ENCODE peak calls at places on chromosome 1, in eight cellular contexts. F is fibroblast of lung; V is ovary; R is heart right ventricle; Y is HepG2; O is IMR-90; P is GM23248; L is CD8-positive, alpha-beta memory T cell. T is an unnamed sample.

GRCh38 chr1:213127074-213127473 is 76.0 kb downstream of the RPS6KC1 start:
- DNase-seq in F (no peak), V (no peak), R (no peak), Y (no peak), O (peak; percentile 8), P (peak; percentile 54), L (no peak), T (no peak)

GRCh38 chr1:152347116-152347728 is 12.6 kb downstream of the FLG2 start:
- DNase-seq in F (peak; percentile 53), V (no peak), R (peak; percentile 41), Y (peak; percentile 50), O (peak; percentile 52), P (peak; percentile 61), L (peak; percentile 37), T (no peak)

GRCh38 chr1:50893466-50893865 is 66.6 kb downstream of the FAF1 start:
- DNase-seq in F (no peak), V (no peak), R (no peak), Y (no peak), O (no peak), P (no peak), L (no peak), T (no peak)

GRCh38 chr1:161198206-161198876 is 513 bp downstream of the ADAMTS4 start:
- DNase-seq in F (peak; percentile 44), V (peak; percentile 74), R (no peak), Y (peak; percentile 56), O (no peak), P (peak; percentile 75), L (no peak), T (no peak)

GRCh38 chr1:7857000-7857399 is 4.1 kb upstream of the UTS2 start:
- DNase-seq in F (no peak), V (no peak), R (no peak), Y (no peak), O (no peak), P (no peak), L (no peak), T (no peak)

GRCh38 chr1:46587072-46587471 is 17.0 kb downstream of the MKNK1 start:
- DNase-seq in F (no peak), V (no peak), R (peak; percentile 38), Y (no peak), O (no peak), P (no peak), L (no peak), T (no peak)

GRCh38 chr1:240100351-240100750 is 8.7 kb downstream of the FMN2 start:
- DNase-seq in F (no peak), V (no peak), R (no peak), Y (no peak), O (peak; percentile 55), P (peak; percentile 77), L (no peak), T (no peak)

GRCh38 chr1:209176866-209177430 is 406.6 kb upstream of the CAMK1G start:
- DNase-seq in F (no peak), V (no peak), R (no peak), Y (no peak), O (no peak), P (no peak), L (no peak), T (no peak)

GRCh38 chr1:19044975-19045831 is 88.7 kb upstream of the IFFO2 start:
- DNase-seq in F (no peak), V (no peak), R (no peak), Y (no peak), O (peak; percentile 17), P (peak; percentile 41), L (no peak), T (no peak)

GRCh38 chr1:34757386-34757785 is 2.2 kb upstream of the GJB4 start:
- DNase-seq in F (no peak), V (no peak), R (no peak), Y (no peak), O (no peak), P (no peak), L (no peak), T (no peak)

DNA sequence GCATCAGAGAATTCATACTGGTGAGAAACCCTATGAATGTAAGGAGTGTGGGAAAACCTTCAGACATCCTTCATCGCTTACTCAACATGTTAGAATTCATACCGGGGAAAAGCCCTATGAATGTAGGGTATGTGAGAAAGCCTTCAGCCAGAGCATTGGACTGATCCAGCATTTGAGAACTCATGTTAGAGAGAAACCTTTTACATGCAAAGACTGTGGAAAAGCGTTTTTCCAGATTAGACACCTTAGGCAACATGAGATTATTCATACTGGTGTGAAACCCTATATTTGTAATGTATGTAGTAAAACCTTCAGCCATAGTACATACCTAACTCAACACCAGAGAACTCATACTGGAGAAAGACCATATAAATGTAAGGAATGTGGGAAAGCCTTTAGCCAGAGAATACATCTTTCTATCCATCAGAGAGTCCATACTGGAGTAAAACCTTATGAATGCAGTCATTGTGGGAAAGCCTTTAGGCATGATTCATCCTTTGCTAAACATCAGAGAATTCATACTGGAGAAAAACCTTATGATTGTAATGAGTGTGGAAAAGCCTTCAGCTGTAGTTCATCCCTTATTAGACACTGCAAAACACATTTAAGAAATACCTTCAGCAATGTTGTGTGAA is 12.8 kb downstream of the ZFP69B start:
- DNase-seq in F (peak; percentile 16), V (no peak), R (no peak), Y (no peak), O (no peak), P (peak; percentile 31), L (no peak), T (no peak)
- H3K9me3 ChIP-seq in F (peaks cover 3% of the 10 kb centered on the region), V (peaks cover 4% of the 10 kb centered on the region), R (peaks cover 97% of the 10 kb centered on the region), Y (peaks cover 99% of the 10 kb centered on the region), O (peaks cover 82% of the 10 kb centered on the region), P (peaks cover 25% of the 10 kb centered on the region), L (peaks cover 73% of the 10 kb centered on the region), T (peaks cover 90% of the 10 kb centered on the region)

GRCh38 chr1:184664042-184664659 is 90.5 kb downstream of the EDEM3 start:
- DNase-seq in F (peak; percentile 78), V (peak; percentile 85), R (peak; percentile 75), Y (peak; percentile 19), O (peak; percentile 57), P (peak; percentile 84), L (no peak), T (no peak)
- H3K4me3 ChIP-seq in F (peak overlapping the region; percentile 39), V (peak overlapping the region; percentile 21), R (peak overlapping the region; percentile 50), Y (peak overlapping the region; percentile 48), O (peak overlapping the region; percentile 12), P (peak overlapping the region; percentile 63), L (no peak overlapping the region), T (peak overlapping the region; percentile 13)

GRCh38 chr1:206637605-206638004 is 2.3 kb downstream of the DYRK3 start:
- DNase-seq in F (no peak), V (no peak), R (no peak), Y (no peak), O (no peak), P (peak; percentile 23), L (no peak), T (no peak)

GRCh38 chr1:206647224-206647623 is 11.9 kb downstream of the DYRK3 start:
- DNase-seq in F (no peak), V (no peak), R (no peak), Y (no peak), O (no peak), P (no peak), L (no peak), T (no peak)

GRCh38 chr1:206646504-206646903 is 11.2 kb downstream of the DYRK3 start:
- DNase-seq in F (no peak), V (no peak), R (no peak), Y (no peak), O (no peak), P (no peak), L (no peak), T (no peak)

DNA sequence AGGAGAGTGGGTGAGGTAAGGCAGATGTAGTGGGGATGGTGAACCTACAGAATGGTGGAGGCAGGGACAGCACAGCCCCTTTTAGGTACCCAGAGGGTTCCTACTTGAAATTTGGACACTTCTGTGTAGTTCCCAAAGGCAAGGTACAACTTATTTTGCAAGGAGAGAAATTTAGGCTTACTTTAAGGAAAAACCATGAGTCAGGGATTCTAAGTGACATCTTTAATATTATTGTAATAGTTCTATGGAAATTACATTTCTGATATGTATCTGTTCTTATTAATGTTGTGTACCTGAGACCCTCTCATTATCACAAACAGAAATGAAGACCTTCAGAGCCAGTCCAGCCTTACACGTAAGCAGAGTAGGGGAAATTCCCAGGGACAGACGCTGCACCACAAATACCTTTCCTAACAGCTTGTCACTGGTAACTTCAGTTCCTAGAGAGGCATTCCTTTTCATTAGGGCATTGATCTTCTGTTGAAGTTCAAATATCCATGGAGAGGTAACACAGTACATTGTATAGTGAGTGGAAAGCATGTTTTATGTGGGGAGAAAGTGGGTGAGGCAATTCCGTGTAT is 7.9 kb downstream of the DYRK3 start:
- DNase-seq in F (no peak), V (no peak), R (no peak), Y (no peak), O (no peak), P (no peak), L (no peak), T (no peak)
- H3K9me3 ChIP-seq in F (no peaks in the 10 kb centered on the region), V (no peaks in the 10 kb centered on the region), R (no peaks in the 10 kb centered on the region), Y (no peaks in the 10 kb centered on the region), O (no peaks in the 10 kb centered on the region), P (no peaks in the 10 kb centered on the region), L (no peaks in the 10 kb centered on the region), T (no peaks in the 10 kb centered on the region)

DNA sequence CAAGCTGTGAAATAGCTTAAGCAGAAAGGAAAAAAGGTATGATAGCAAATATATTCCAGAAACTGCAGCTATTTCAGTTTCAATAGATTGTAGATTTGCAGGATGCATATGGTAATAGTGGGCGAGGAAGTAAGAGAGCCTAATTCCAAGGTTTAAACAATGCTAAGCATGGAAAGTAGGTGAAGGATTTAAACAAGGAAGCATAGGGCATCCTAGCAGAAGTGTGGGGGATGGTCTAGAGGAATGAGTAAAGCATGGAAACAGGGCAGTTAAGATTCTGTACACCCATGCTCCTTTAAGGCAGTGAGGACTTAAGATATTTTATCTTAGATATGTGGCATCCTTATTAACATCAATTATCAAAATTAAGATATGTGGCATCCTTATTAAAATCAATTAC is 2.6 kb downstream of the IVNS1ABP start:
- DNase-seq in F (no peak), V (no peak), R (no peak), Y (no peak), O (no peak), P (peak; percentile 51), L (no peak), T (no peak)
- H3K4me3 ChIP-seq in F (no peak overlapping the region), V (no peak overlapping the region), R (peak overlapping the region; percentile 99), Y (peak overlapping the region; percentile 84), O (peak overlapping the region; percentile 38), P (peak overlapping the region; percentile 84), L (peak overlapping the region; percentile 91), T (peak overlapping the region; percentile 92)

DNA sequence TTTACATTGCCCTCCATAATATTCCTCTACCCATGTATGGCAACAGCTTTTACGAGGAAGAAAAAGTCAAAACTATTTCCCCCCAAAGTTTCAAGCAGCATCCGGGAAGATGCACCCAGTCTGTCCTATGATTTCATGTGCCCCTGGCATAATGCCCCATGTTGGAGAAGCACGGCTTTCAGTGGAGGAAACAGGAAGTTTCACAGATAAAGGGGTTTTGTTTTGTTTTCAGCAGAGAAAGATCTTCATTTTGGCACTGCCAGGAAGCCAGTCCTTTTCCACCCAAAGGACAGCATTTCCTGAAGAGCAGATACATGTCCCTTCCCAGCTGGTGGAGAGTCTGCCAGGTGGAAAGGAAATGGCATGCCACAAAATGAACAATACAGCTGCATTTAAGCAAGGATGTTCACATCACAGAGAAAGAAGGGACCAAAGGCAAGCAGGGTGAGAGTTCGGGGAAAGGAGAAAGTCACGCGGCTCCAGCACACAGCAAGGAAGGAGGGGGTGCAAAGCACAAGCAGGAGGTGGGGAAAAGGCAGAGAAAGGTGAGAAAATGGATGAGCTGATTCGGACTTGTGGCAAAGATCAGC is 95.3 kb upstream of the HIVEP3 start:
- DNase-seq in F (peak; percentile 7), V (no peak), R (no peak), Y (no peak), O (no peak), P (peak; percentile 12), L (no peak), T (no peak)
- H3K9me3 ChIP-seq in F (no peaks in the 10 kb centered on the region), V (no peaks in the 10 kb centered on the region), R (no peaks in the 10 kb centered on the region), Y (no peaks in the 10 kb centered on the region), O (no peaks in the 10 kb centered on the region), P (no peaks in the 10 kb centered on the region), L (no peaks in the 10 kb centered on the region), T (no peaks in the 10 kb centered on the region)

T was measured in esophagus squamous epithelium.